ENCODE peak calls at places on chromosomes 3 and 15, in five cellular contexts. One of them, this sample, is unnamed.
A peak's percentile ranks its signal among the peaks of the same experiment; 100 is the strongest.

GRCh38 chr3:94360982-94361381 is 298.1 kb downstream of the NSUN3 start:
- DNase-seq in suprapubic skin: no peak
- DNase-seq in SK-N-SH: no peak
- DNase-seq in GM12878: no peak
- DNase-seq in spleen: no peak
- DNase-seq in this sample: peak; percentile 71

GRCh38 chr3:4503050-4503449 is 9.9 kb downstream of the ITPR1 start:
- DNase-seq in SK-N-SH: no peak
- DNase-seq in suprapubic skin: no peak
- DNase-seq in spleen: no peak
- DNase-seq in GM12878: no peak
- DNase-seq in this sample: no peak

GRCh38 chr3:56682458-56683121 is 475 bp downstream of the TASOR start:
- DNase-seq in spleen: peak; percentile 95
- DNase-seq in suprapubic skin: peak; percentile 90
- DNase-seq in SK-N-SH: peak; percentile 79
- DNase-seq in GM12878: peak; percentile 48
- DNase-seq in this sample: peak; percentile 74

GRCh38 chr15:84633311-84634227 is 20.5 kb downstream of the WDR73 start:
- DNase-seq in SK-N-SH: peak; percentile 81
- DNase-seq in spleen: peak; percentile 94
- DNase-seq in suprapubic skin: peak; percentile 91
- DNase-seq in GM12878: no peak
- DNase-seq in this sample: peak; percentile 77

GRCh38 chr15:69660114-69660513 is 207.5 kb downstream of the RPLP1 start:
- DNase-seq in GM12878: no peak
- DNase-seq in suprapubic skin: no peak
- DNase-seq in SK-N-SH: no peak
- DNase-seq in spleen: no peak
- DNase-seq in this sample: no peak

GRCh38 chr3:96200897-96201296 is 613.5 kb upstream of the EPHA6 start:
- DNase-seq in suprapubic skin: no peak
- DNase-seq in SK-N-SH: no peak
- DNase-seq in GM12878: no peak
- DNase-seq in spleen: peak; percentile 37
- DNase-seq in this sample: no peak

GRCh38 chr3:72891053-72891855 is 3.4 kb downstream of the GXYLT2 start:
- DNase-seq in GM12878: no peak
- DNase-seq in spleen: no peak
- DNase-seq in suprapubic skin: no peak
- DNase-seq in SK-N-SH: peak; percentile 63
- DNase-seq in this sample: no peak

GRCh38 chr3:116280130-116280740 is 165.1 kb downstream of the LSAMP start:
- DNase-seq in GM12878: no peak
- DNase-seq in SK-N-SH: no peak
- DNase-seq in spleen: no peak
- DNase-seq in suprapubic skin: no peak
- DNase-seq in this sample: no peak

GRCh38 chr3:140170612-140171011 is 235.6 kb downstream of the CLSTN2 start:
- DNase-seq in SK-N-SH: no peak
- DNase-seq in GM12878: peak; percentile 97
- DNase-seq in suprapubic skin: no peak
- DNase-seq in spleen: no peak
- DNase-seq in this sample: no peak

GRCh38 chr3:57949344-57949743 is 58.9 kb upstream of the FLNB start:
- DNase-seq in SK-N-SH: no peak
- DNase-seq in GM12878: no peak
- DNase-seq in suprapubic skin: no peak
- DNase-seq in spleen: peak; percentile 59
- DNase-seq in this sample: no peak

GRCh38 chr15:78875107-78875914 is 2.6 kb downstream of the MORF4L1 start:
- DNase-seq in GM12878: no peak
- DNase-seq in SK-N-SH: no peak
- DNase-seq in spleen: no peak
- DNase-seq in suprapubic skin: no peak
- DNase-seq in this sample: no peak

GRCh38 chr3:10205461-10206165 is 40.9 kb downstream of the IRAK2 start:
- DNase-seq in spleen: no peak
- DNase-seq in SK-N-SH: no peak
- DNase-seq in suprapubic skin: no peak
- DNase-seq in GM12878: no peak
- DNase-seq in this sample: peak; percentile 54

GRCh38 chr3:72069543-72069942 is 284.6 kb upstream of the PROK2 start:
- DNase-seq in GM12878: no peak
- DNase-seq in SK-N-SH: no peak
- DNase-seq in spleen: no peak
- DNase-seq in suprapubic skin: no peak
- DNase-seq in this sample: no peak

GRCh38 chr3:72999971-73000370 is 3.4 kb downstream of the PPP4R2 start:
- DNase-seq in SK-N-SH: no peak
- DNase-seq in suprapubic skin: no peak
- DNase-seq in GM12878: no peak
- DNase-seq in spleen: no peak
- DNase-seq in this sample: no peak

GRCh38 chr3:122902326-122902725 is 107.5 kb downstream of the SLC49A4 start:
- DNase-seq in SK-N-SH: no peak
- DNase-seq in spleen: no peak
- DNase-seq in suprapubic skin: no peak
- DNase-seq in GM12878: no peak
- DNase-seq in this sample: no peak

GRCh38 chr3:185717121-185717520 is 107.7 kb downstream of the IGF2BP2 start:
- DNase-seq in suprapubic skin: no peak
- DNase-seq in spleen: no peak
- DNase-seq in GM12878: no peak
- DNase-seq in SK-N-SH: no peak
- DNase-seq in this sample: no peak

GRCh38 chr3:196754215-196754937 is 14.7 kb downstream of the PAK2 start:
- DNase-seq in GM12878: no peak
- DNase-seq in spleen: no peak
- DNase-seq in suprapubic skin: no peak
- DNase-seq in SK-N-SH: peak; percentile 30
- DNase-seq in this sample: peak; percentile 58

GRCh38 chr3:161852744-161853143 is 356.1 kb downstream of the OTOL1 start:
- DNase-seq in spleen: no peak
- DNase-seq in SK-N-SH: no peak
- DNase-seq in suprapubic skin: no peak
- DNase-seq in GM12878: no peak
- DNase-seq in this sample: no peak

GRCh38 chr3:166433060-166433459 is 595.8 kb upstream of the BCHE start:
- DNase-seq in GM12878: no peak
- DNase-seq in SK-N-SH: no peak
- DNase-seq in spleen: no peak
- DNase-seq in suprapubic skin: no peak
- DNase-seq in this sample: no peak

GRCh38 chr3:39166134-39166710 is 12.8 kb upstream of the CSRNP1 start:
- DNase-seq in GM12878: no peak
- DNase-seq in suprapubic skin: peak; percentile 49
- DNase-seq in spleen: no peak
- DNase-seq in SK-N-SH: no peak
- DNase-seq in this sample: no peak

GRCh38 chr3:7517979-7518378 is 657.1 kb downstream of the GRM7 start:
- DNase-seq in spleen: no peak
- DNase-seq in GM12878: no peak
- DNase-seq in SK-N-SH: no peak
- DNase-seq in suprapubic skin: no peak
- DNase-seq in this sample: no peak

GRCh38 chr15:38440353-38441129 is 13.4 kb upstream of the FAM98B start:
- DNase-seq in SK-N-SH: peak; percentile 58
- DNase-seq in spleen: peak; percentile 72
- DNase-seq in suprapubic skin: no peak
- DNase-seq in GM12878: peak; percentile 44
- DNase-seq in this sample: peak; percentile 49

GRCh38 chr3:101940521-101940992 is 91.2 kb downstream of the NFKBIZ start:
- DNase-seq in suprapubic skin: no peak
- DNase-seq in spleen: peak; percentile 82
- DNase-seq in SK-N-SH: peak; percentile 64
- DNase-seq in GM12878: no peak
- DNase-seq in this sample: no peak

GRCh38 chr3:168884353-168884903 is 779.1 kb downstream of the MECOM start:
- DNase-seq in suprapubic skin: no peak
- DNase-seq in GM12878: no peak
- DNase-seq in SK-N-SH: no peak
- DNase-seq in spleen: no peak
- DNase-seq in this sample: peak; percentile 50

GRCh38 chr15:78004919-78005634 is 72.4 kb downstream of the TBC1D2B start:
- DNase-seq in GM12878: no peak
- DNase-seq in SK-N-SH: peak; percentile 80
- DNase-seq in suprapubic skin: no peak
- DNase-seq in spleen: no peak
- DNase-seq in this sample: peak; percentile 84

GRCh38 chr3:183526838-183527420 is 28.6 kb downstream of the KLHL6 start:
- DNase-seq in spleen: no peak
- DNase-seq in SK-N-SH: no peak
- DNase-seq in GM12878: no peak
- DNase-seq in suprapubic skin: no peak
- DNase-seq in this sample: no peak

GRCh38 chr15:94259863-94260262 is 28.5 kb downstream of the MCTP2 start:
- DNase-seq in suprapubic skin: no peak
- DNase-seq in SK-N-SH: no peak
- DNase-seq in GM12878: no peak
- DNase-seq in spleen: no peak
- DNase-seq in this sample: no peak

GRCh38 chr3:131386429-131386926 is 4.9 kb downstream of the NUDT16 start:
- DNase-seq in spleen: peak; percentile 88
- DNase-seq in GM12878: no peak
- DNase-seq in SK-N-SH: no peak
- DNase-seq in suprapubic skin: peak; percentile 88
- DNase-seq in this sample: peak; percentile 69

GRCh38 chr3:6791161-6791560 is 69.8 kb upstream of the GRM7 start:
- DNase-seq in suprapubic skin: no peak
- DNase-seq in spleen: no peak
- DNase-seq in SK-N-SH: no peak
- DNase-seq in GM12878: no peak
- DNase-seq in this sample: no peak

GRCh38 chr3:143348486-143349327 is 229.1 kb downstream of the CHST2 start:
- DNase-seq in spleen: no peak
- DNase-seq in GM12878: no peak
- DNase-seq in SK-N-SH: no peak
- DNase-seq in suprapubic skin: no peak
- DNase-seq in this sample: no peak

GRCh38 chr3:4583441-4583840 is 90.3 kb downstream of the ITPR1 start:
- DNase-seq in GM12878: no peak
- DNase-seq in suprapubic skin: no peak
- DNase-seq in SK-N-SH: no peak
- DNase-seq in spleen: no peak
- DNase-seq in this sample: no peak

GRCh38 chr3:46541856-46542255 is 24.2 kb downstream of the LRRC2 start:
- DNase-seq in suprapubic skin: peak; percentile 18
- DNase-seq in spleen: no peak
- DNase-seq in SK-N-SH: no peak
- DNase-seq in GM12878: no peak
- DNase-seq in this sample: no peak

GRCh38 chr15:88920186-88920891 is 7.2 kb upstream of the MFGE8 start:
- DNase-seq in SK-N-SH: no peak
- DNase-seq in suprapubic skin: no peak
- DNase-seq in spleen: no peak
- DNase-seq in GM12878: no peak
- DNase-seq in this sample: no peak

DNA sequence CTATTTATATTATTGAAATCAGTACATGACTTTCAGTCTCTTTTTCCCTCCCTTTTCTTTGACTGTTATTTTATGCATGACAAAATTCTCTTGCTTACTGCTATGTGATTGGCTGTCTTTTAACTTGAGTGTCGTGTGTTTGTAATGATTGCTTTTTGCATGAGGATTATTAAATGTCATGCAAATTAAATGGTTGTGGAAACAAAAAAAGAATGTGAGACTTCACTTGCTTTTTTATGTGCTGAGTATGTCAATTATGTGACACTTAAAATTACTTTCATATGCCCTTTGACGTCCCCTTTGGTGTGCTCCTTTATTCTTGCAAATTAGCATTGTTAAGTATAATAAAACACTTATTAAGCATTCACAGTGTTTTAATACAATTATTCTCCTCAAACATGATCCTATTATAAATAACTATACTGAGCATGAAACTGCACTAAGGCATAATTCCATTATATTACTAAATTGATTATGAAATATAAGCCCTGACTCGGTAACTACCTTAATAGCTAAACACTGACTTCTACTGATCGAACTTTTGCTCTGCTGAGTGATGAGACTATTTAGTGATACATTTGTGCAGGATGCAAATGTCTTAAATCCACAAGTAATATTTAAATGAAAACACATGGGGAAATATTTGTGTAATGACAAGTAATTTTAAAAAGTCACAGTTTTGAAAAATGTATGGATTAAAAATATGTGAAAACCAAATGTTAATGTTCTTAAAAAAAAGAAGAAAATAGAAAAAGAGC is 401.7 kb downstream of the NLGN1 start:
- DNase-seq in suprapubic skin: no peak
- DNase-seq in spleen: no peak
- DNase-seq in GM12878: no peak
- DNase-seq in SK-N-SH: no peak
- DNase-seq in this sample: no peak
- H3K27ac ChIP-seq in suprapubic skin: no peak overlapping the region
- H3K27ac ChIP-seq in spleen: no peak overlapping the region
- H3K27ac ChIP-seq in GM12878: no peak overlapping the region
- H3K27ac ChIP-seq in SK-N-SH: no peak overlapping the region
- H3K27ac ChIP-seq in this sample: no peak overlapping the region

DNA sequence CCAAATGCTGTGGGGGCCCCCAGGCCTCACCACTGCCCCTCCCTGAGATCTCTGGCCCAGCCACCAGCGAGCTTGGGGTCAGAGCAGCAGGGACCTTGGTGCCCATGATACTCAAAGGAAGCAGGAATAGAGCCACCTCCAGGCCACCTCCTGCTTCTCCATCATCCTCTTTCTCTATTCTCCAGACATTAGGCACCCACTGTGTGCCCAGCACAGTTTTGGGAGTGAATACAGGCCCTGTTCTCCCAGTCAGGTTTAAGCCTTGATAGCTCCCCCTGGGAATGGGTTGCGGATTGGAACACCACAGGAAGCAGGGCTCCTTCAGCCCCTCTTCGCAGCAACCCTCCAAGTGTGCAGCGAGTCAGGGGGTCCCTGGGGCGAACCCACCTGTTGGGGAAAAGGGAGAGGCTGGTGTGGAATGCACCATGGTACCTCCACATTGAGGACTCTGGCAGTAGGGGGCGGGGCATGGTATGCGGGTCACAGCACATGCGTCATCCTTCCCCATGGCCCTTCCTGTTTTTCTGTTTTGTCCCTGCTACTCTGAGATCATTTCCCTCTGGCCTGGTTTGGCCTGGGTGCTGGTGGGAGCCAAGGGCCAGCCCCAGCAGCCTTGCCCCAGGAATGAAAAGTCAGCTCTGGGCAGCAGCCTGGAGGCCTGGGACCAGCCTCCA is 14.2 kb upstream of the SEMA3B start:
- DNase-seq in GM12878: no peak
- DNase-seq in SK-N-SH: no peak
- DNase-seq in suprapubic skin: no peak
- DNase-seq in spleen: peak; percentile 93
- DNase-seq in this sample: peak; percentile 64
- TF ChIP-seq POLR2AphosphoS5 in GM12878: no peak
- TF ChIP-seq POLR2AphosphoS5 in SK-N-SH: no peak
- TF ChIP-seq POLR2AphosphoS5 in suprapubic skin: no peak
- TF ChIP-seq POLR2AphosphoS5 in spleen: peak; percentile 83
- TF ChIP-seq POLR2AphosphoS5 in this sample: no peak

GRCh38 chr15:39574416-39574815 is 6.5 kb upstream of the THBS1 start:
- DNase-seq in GM12878: no peak
- DNase-seq in spleen: no peak
- DNase-seq in SK-N-SH: no peak
- DNase-seq in suprapubic skin: no peak
- DNase-seq in this sample: no peak
- H3K27ac ChIP-seq in GM12878: no peak overlapping the region
- H3K27ac ChIP-seq in spleen: no peak overlapping the region
- H3K27ac ChIP-seq in SK-N-SH: peak overlapping the region; percentile 50
- H3K27ac ChIP-seq in suprapubic skin: no peak overlapping the region
- H3K27ac ChIP-seq in this sample: no peak overlapping the region

GRCh38 chr15:40825661-40826088 is 2.8 kb downstream of the PPP1R14D start:
- DNase-seq in SK-N-SH: no peak
- DNase-seq in GM12878: no peak
- DNase-seq in suprapubic skin: no peak
- DNase-seq in spleen: no peak
- DNase-seq in this sample: peak; percentile 41
- TF ChIP-seq POLR2AphosphoS5 in SK-N-SH: no peak
- TF ChIP-seq POLR2AphosphoS5 in GM12878: no peak
- TF ChIP-seq POLR2AphosphoS5 in suprapubic skin: no peak
- TF ChIP-seq POLR2AphosphoS5 in spleen: no peak
- TF ChIP-seq POLR2AphosphoS5 in this sample: no peak

This sample was measured in stomach.